ENCODE peak calls at places on chromosomes 6 and 20, in four cellular contexts. N is right lobe of liver, F is lung, L is coronary artery. J is an unnamed sample.

GRCh38 chr6:106702046-106702445 is 72.7 kb downstream of the QRSL1 start:
- DNase-seq in N (no peak), F (no peak), L (no peak), J (peak)

GRCh38 chr6:119084784-119085183 is 6.3 kb upstream of the FAM184A start:
- DNase-seq in N (no peak), F (no peak), L (no peak), J (no peak)

GRCh38 chr6:19465760-19466159 is 371.4 kb upstream of the ID4 start:
- DNase-seq in N (no peak), F (no peak), L (no peak), J (no peak)

GRCh38 chr20:39381598-39381997 is 419.5 kb downstream of the DHX35 start:
- DNase-seq in N (no peak), F (no peak), L (no peak), J (no peak)

GRCh38 chr6:142693446-142693845 is 251.5 kb downstream of the HIVEP2 start:
- DNase-seq in N (no peak), F (no peak), L (no peak), J (no peak)

GRCh38 chr6:5547571-5547970 is 286.3 kb downstream of the FARS2 start:
- DNase-seq in N (no peak), F (no peak), L (no peak), J (no peak)

GRCh38 chr20:63397155-63397843 is 36.1 kb upstream of the CHRNA4 start:
- DNase-seq in N (no peak), F (no peak), L (no peak), J (no peak)

GRCh38 chr6:116945809-116946208 is 68.8 kb downstream of the RFX6 start:
- DNase-seq in N (no peak), F (no peak), L (no peak), J (peak)

GRCh38 chr20:14142964-14143627 is 147.8 kb downstream of the MACROD2 start:
- DNase-seq in N (no peak), F (no peak), L (no peak), J (no peak)

GRCh38 chr6:33392168-33392947 is 735 bp downstream of the KIFC1 start:
- DNase-seq in N (no peak), F (no peak), L (no peak), J (no peak)

GRCh38 chr6:14108571-14109410 is 8.8 kb upstream of the CD83 start:
- DNase-seq in N (no peak), F (peak), L (no peak), J (peak)

GRCh38 chr6:8194499-8194898 is 92.2 kb upstream of the EEF1E1 start:
- DNase-seq in N (no peak), F (no peak), L (no peak), J (no peak)

DNA sequence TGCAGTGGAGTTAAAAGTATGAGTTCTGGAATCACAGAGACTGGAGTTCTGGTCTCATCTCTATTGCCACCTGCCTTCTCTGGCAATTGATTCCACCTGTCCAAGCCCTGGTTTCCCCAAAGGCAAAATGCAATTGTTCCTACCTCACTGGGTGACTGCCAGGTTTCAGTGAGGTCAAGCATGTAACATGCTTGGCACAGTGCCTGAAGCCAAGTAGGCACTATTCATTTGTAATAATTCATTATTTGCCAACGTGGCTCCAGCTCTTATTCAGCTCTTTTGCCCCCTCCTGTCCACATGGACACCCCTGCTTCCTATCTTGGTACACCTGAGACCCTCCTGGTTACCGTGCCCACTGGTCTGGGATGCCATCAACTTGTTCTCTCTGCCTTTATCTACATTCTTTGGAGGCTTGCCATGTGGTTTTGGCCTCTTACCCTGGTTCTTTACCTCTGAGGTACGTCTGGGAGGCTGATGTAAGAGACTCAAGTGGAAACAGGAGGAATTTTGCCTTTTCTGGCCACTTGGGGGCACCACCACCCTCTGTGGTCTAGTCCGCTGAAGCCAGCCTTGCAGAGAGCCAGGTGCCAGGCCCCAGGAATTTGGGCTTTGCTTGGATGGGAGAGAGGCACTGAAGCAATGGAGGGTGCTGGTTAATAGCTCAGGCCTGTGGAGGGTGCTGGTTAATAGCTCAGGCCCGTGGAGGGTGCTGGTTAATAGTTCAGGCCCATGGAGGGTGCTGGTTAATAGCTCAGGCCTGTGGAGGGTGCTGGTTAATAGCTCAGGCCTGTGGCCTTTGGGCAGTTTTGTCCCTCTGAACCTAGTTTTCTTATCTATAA is 1.7 kb downstream of the KCNK15 start:
- DNase-seq in N (peak), F (peak), L (peak), J (peak)
- H3K27ac ChIP-seq in N (no peak), F (no peak), L (peak), J (no peak)

DNA sequence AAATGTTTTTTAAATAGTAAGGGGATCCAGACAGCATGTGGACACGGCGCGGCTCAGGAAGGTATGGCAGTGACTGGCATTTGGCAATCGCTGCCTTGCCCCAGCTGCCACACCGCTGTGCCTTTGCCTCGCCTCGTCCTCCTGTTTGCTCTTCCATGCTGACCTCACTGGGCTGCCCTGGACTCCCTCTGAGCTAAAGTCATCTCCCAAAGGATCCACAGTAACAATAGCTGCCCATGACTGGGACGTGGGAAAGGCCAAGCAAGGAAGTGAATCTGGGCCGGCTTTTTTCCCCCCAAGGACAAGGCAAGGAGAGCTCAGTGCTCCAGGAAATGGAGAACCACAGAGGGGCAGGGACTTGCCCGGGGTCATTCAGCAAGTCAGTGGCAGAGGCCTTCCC is 48.1 kb downstream of the JPH2 start:
- DNase-seq in N (no peak), F (no peak), L (no peak), J (no peak)
- H3K27ac ChIP-seq in N (no peak), F (peak), L (peak), J (no peak)

DNA sequence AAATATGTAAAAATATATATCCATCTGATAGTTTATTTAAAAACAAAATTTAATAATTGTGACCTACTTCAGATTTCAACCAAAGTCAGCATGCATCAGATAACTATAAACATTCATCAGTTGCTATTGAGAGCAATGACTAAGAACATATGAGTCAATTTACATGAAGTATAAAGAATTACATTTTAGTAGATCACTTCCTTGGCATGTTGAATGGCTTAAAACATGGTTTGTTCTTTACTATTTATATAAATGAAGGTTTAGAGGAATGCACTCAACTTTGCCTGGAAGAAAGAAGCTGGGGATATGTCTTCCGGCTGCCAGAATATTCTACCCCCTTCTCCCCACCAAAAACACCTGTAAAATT is 6.4 kb upstream of the FAM217A start:
- DNase-seq in N (no peak), F (no peak), L (no peak), J (no peak)
- H3K27ac ChIP-seq in N (no peak), F (no peak), L (no peak), J (no peak)

DNA sequence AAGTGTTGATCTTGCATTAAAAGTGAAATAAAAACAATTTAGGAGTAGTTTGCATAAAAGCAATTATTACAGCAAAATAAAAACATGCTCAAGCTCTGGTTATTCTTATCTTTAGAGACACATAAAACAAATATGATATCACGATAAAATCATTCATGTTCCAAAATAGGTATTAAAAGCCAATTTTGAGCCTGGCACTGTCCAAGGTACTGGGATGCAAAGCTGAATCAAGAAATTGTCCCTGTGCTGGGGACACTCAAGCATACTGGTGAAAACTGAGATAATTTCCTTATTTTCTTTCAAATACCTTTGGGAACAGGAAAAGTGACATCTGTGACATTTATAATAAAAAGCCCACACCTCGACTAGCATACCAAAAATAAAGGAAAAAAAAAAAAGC is 926 bp upstream of the MTCL3 start:
- DNase-seq in N (no peak), F (no peak), L (no peak), J (no peak)
- H3K27ac ChIP-seq in N (no peak), F (no peak), L (no peak), J (no peak)